ENCODE peak calls at places on chromosomes 13 and 19, in six cellular contexts. One of them, this sample, is unnamed.

GRCh38 chr19:3122512-3122870 is 13.3 kb upstream of the GNA15 start:
- DNase-seq in adrenal gland: peak
- DNase-seq in NB4: no peak
- DNase-seq in tibial nerve: no peak
- DNase-seq in heart left ventricle: peak
- DNase-seq in H54: no peak
- DNase-seq in this sample: no peak

GRCh38 chr13:96091164-96091931 is 1.4 kb downstream of the HS6ST3 start:
- DNase-seq in tibial nerve: no peak
- DNase-seq in H54: no peak
- DNase-seq in adrenal gland: peak
- DNase-seq in NB4: no peak
- DNase-seq in heart left ventricle: peak
- DNase-seq in this sample: no peak

GRCh38 chr19:15332311-15332996 is at the start of gene BRD4:
- DNase-seq in adrenal gland: peak
- DNase-seq in H54: peak
- DNase-seq in heart left ventricle: peak
- DNase-seq in tibial nerve: peak
- DNase-seq in NB4: peak
- DNase-seq in this sample: peak

GRCh38 chr13:99419591-99420243 is 81.6 kb upstream of the TM9SF2 start:
- DNase-seq in NB4: no peak
- DNase-seq in tibial nerve: no peak
- DNase-seq in heart left ventricle: no peak
- DNase-seq in adrenal gland: no peak
- DNase-seq in H54: no peak
- DNase-seq in this sample: no peak

GRCh38 chr19:8336665-8337064 is 6.4 kb downstream of the KANK3 start:
- DNase-seq in H54: no peak
- DNase-seq in tibial nerve: no peak
- DNase-seq in adrenal gland: no peak
- DNase-seq in heart left ventricle: no peak
- DNase-seq in NB4: no peak
- DNase-seq in this sample: no peak

GRCh38 chr19:3672993-3673392 is 27.3 kb downstream of the PIP5K1C start:
- DNase-seq in NB4: no peak
- DNase-seq in H54: no peak
- DNase-seq in adrenal gland: no peak
- DNase-seq in tibial nerve: no peak
- DNase-seq in heart left ventricle: no peak
- DNase-seq in this sample: no peak

GRCh38 chr19:41386442-41386841 is 10.1 kb downstream of the TMEM91 start:
- DNase-seq in tibial nerve: no peak
- DNase-seq in H54: no peak
- DNase-seq in heart left ventricle: no peak
- DNase-seq in adrenal gland: no peak
- DNase-seq in NB4: no peak
- DNase-seq in this sample: no peak

GRCh38 chr13:43986395-43986794 is 106.7 kb downstream of the LACC1 start:
- DNase-seq in heart left ventricle: no peak
- DNase-seq in tibial nerve: no peak
- DNase-seq in H54: no peak
- DNase-seq in NB4: no peak
- DNase-seq in adrenal gland: no peak
- DNase-seq in this sample: no peak

GRCh38 chr13:66375756-66376155 is 854.4 kb downstream of the PCDH9 start:
- DNase-seq in NB4: no peak
- DNase-seq in tibial nerve: no peak
- DNase-seq in heart left ventricle: no peak
- DNase-seq in adrenal gland: no peak
- DNase-seq in H54: no peak
- DNase-seq in this sample: no peak

GRCh38 chr19:1111641-1112253 is 8.0 kb downstream of the GPX4 start:
- DNase-seq in adrenal gland: no peak
- DNase-seq in tibial nerve: no peak
- DNase-seq in heart left ventricle: no peak
- DNase-seq in NB4: no peak
- DNase-seq in H54: no peak
- DNase-seq in this sample: no peak

GRCh38 chr13:39362652-39363390 is 240.2 kb downstream of the LHFPL6 start:
- DNase-seq in H54: no peak
- DNase-seq in adrenal gland: no peak
- DNase-seq in NB4: no peak
- DNase-seq in heart left ventricle: no peak
- DNase-seq in tibial nerve: no peak
- DNase-seq in this sample: no peak

GRCh38 chr19:1247747-1248453 is 483 bp upstream of the MIDN start:
- DNase-seq in heart left ventricle: peak
- DNase-seq in adrenal gland: peak
- DNase-seq in tibial nerve: no peak
- DNase-seq in H54: peak
- DNase-seq in NB4: peak
- DNase-seq in this sample: no peak

GRCh38 chr19:35048911-35049411 is 7.4 kb downstream of the HPN start:
- DNase-seq in H54: no peak
- DNase-seq in NB4: no peak
- DNase-seq in adrenal gland: no peak
- DNase-seq in tibial nerve: no peak
- DNase-seq in heart left ventricle: peak
- DNase-seq in this sample: no peak

GRCh38 chr13:101382701-101383100 is 33.6 kb downstream of the NALCN start:
- DNase-seq in H54: no peak
- DNase-seq in heart left ventricle: no peak
- DNase-seq in NB4: no peak
- DNase-seq in tibial nerve: no peak
- DNase-seq in adrenal gland: no peak
- DNase-seq in this sample: no peak

GRCh38 chr13:20696073-20696472 is 7.4 kb upstream of the IL17D start:
- DNase-seq in tibial nerve: no peak
- DNase-seq in adrenal gland: no peak
- DNase-seq in NB4: peak
- DNase-seq in heart left ventricle: no peak
- DNase-seq in H54: no peak
- DNase-seq in this sample: no peak

GRCh38 chr13:105063676-105064075 is 1471.8 kb downstream of the EFNB2 start:
- DNase-seq in tibial nerve: no peak
- DNase-seq in heart left ventricle: no peak
- DNase-seq in NB4: no peak
- DNase-seq in H54: no peak
- DNase-seq in adrenal gland: no peak
- DNase-seq in this sample: no peak

GRCh38 chr19:11737964-11738745 is 591 bp downstream of the ZNF823 start:
- DNase-seq in heart left ventricle: peak
- DNase-seq in H54: peak
- DNase-seq in adrenal gland: peak
- DNase-seq in tibial nerve: peak
- DNase-seq in NB4: peak
- DNase-seq in this sample: peak

GRCh38 chr19:47699360-47699917 is 13.8 kb upstream of the EHD2 start:
- DNase-seq in H54: peak
- DNase-seq in heart left ventricle: peak
- DNase-seq in NB4: peak
- DNase-seq in adrenal gland: peak
- DNase-seq in tibial nerve: no peak
- DNase-seq in this sample: peak

GRCh38 chr19:52189745-52190678 is at the start of gene PPP2R1A:
- DNase-seq in heart left ventricle: peak
- DNase-seq in adrenal gland: peak
- DNase-seq in tibial nerve: peak
- DNase-seq in H54: peak
- DNase-seq in NB4: peak
- DNase-seq in this sample: peak
- TF ChIP-seq POLR2A in heart left ventricle: peak
- TF ChIP-seq POLR2A in adrenal gland: peak
- TF ChIP-seq POLR2A in tibial nerve: peak
- TF ChIP-seq POLR2A in H54: peak
- TF ChIP-seq POLR2A in NB4: peak
- TF ChIP-seq POLR2A in this sample: peak

GRCh38 chr19:33110201-33110910 is 21.6 kb upstream of the WDR88 start:
- DNase-seq in adrenal gland: no peak
- DNase-seq in NB4: no peak
- DNase-seq in H54: peak
- DNase-seq in tibial nerve: no peak
- DNase-seq in heart left ventricle: no peak
- DNase-seq in this sample: no peak
- TF ChIP-seq POLR2A in adrenal gland: no peak
- TF ChIP-seq POLR2A in NB4: no peak
- TF ChIP-seq POLR2A in H54: no peak
- TF ChIP-seq POLR2A in tibial nerve: no peak
- TF ChIP-seq POLR2A in heart left ventricle: no peak
- TF ChIP-seq POLR2A in this sample: no peak

GRCh38 chr19:50332264-50333038 is 3.3 kb upstream of the KCNC3 start:
- DNase-seq in adrenal gland: no peak
- DNase-seq in NB4: no peak
- DNase-seq in H54: no peak
- DNase-seq in tibial nerve: no peak
- DNase-seq in heart left ventricle: no peak
- DNase-seq in this sample: no peak
- TF ChIP-seq POLR2A in adrenal gland: no peak
- TF ChIP-seq POLR2A in NB4: no peak
- TF ChIP-seq POLR2A in H54: no peak
- TF ChIP-seq POLR2A in tibial nerve: no peak
- TF ChIP-seq POLR2A in heart left ventricle: no peak
- TF ChIP-seq POLR2A in this sample: no peak

GRCh38 chr13:41060723-41061074 is 610 bp upstream of the WBP4 start:
- DNase-seq in H54: no peak
- DNase-seq in heart left ventricle: peak
- DNase-seq in NB4: peak
- DNase-seq in tibial nerve: peak
- DNase-seq in adrenal gland: peak
- DNase-seq in this sample: peak
- TF ChIP-seq POLR2A in H54: peak
- TF ChIP-seq POLR2A in heart left ventricle: no peak
- TF ChIP-seq POLR2A in NB4: no peak
- TF ChIP-seq POLR2A in tibial nerve: no peak
- TF ChIP-seq POLR2A in adrenal gland: no peak
- TF ChIP-seq POLR2A in this sample: no peak

DNA sequence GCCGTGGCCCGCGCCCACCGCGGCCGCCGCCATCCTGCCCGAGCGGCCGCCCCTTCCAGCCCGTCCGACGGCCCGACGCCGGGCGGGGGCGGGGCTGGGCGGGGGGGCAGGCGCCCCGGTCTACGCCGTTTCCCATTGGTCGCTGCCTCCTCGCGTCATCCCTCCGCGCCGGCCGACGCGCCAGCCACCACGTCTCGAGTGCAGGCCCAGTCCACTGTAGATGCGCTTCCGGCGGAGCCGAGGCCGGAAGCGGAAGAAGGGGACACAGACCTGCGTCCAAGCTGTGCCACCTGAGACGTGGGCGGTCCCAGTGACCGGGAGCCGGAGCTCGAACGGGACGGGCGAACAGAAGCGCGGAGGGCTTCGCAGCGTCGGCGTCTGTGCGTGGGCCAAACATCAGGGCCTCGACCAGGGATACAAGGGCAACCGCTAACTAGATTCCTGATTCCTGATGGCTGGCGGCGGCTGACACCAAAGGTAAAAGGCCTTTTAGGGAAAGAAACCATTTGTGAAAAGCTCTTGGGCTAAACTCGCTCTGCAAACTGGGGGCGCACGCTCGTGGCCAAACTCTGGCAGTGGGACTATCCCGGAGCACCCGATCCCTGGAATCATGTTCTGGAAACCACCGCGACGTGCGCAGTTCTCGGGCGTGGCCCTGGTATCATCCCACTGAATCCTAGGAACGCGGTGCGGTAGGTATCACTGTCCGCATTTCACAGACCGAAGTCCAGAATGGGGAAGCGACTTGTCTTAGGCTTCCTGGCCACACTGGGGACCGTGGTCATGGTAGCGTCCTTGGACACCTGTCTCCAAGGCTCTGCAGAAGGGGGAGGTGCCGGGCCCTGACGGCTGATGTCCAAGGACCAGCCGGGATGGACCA is at the start of gene SLC35E1:
- DNase-seq in H54: peak
- DNase-seq in heart left ventricle: peak
- DNase-seq in NB4: peak
- DNase-seq in tibial nerve: peak
- DNase-seq in adrenal gland: peak
- DNase-seq in this sample: peak
- TF ChIP-seq POLR2A in H54: peak
- TF ChIP-seq POLR2A in heart left ventricle: no peak
- TF ChIP-seq POLR2A in NB4: peak
- TF ChIP-seq POLR2A in tibial nerve: peak
- TF ChIP-seq POLR2A in adrenal gland: peak
- TF ChIP-seq POLR2A in this sample: peak

GRCh38 chr13:31045621-31046081 is 113.2 kb downstream of the TEX26 start:
- DNase-seq in heart left ventricle: peak
- DNase-seq in NB4: peak
- DNase-seq in H54: peak
- DNase-seq in tibial nerve: no peak
- DNase-seq in adrenal gland: peak
- DNase-seq in this sample: no peak
- TF ChIP-seq POLR2A in heart left ventricle: no peak
- TF ChIP-seq POLR2A in NB4: no peak
- TF ChIP-seq POLR2A in H54: no peak
- TF ChIP-seq POLR2A in tibial nerve: no peak
- TF ChIP-seq POLR2A in adrenal gland: no peak
- TF ChIP-seq POLR2A in this sample: no peak

This sample was measured in erythroblast.